ENCODE peak calls at places on chromosomes 2 and 18, in four cellular contexts. T, Y, I and X are unnamed samples. For H3K4me1, the result is how much of the 10 kb centered on the place peaks cover.

GRCh38 chr2:98436734-98437133 is 7.9 kb upstream of the INPP4A start:
- DNase-seq in T (no peak), Y (no peak), I (no peak), X (no peak)

GRCh38 chr2:8281234-8281633 is 400.6 kb upstream of the ID2 start:
- DNase-seq in T (no peak), Y (no peak), I (no peak), X (no peak)

GRCh38 chr18:23920054-23920453 is 94.5 kb upstream of the TTC39C start:
- DNase-seq in T (no peak), Y (no peak), I (no peak), X (no peak)

GRCh38 chr2:8694737-8695136 is 12.9 kb downstream of the ID2 start:
- DNase-seq in T (no peak), Y (no peak), I (no peak), X (no peak)

GRCh38 chr18:70448588-70448987 is 159.7 kb downstream of the SOCS6 start:
- DNase-seq in T (no peak), Y (no peak), I (no peak), X (no peak)

GRCh38 chr18:75211721-75212625 is 1.4 kb downstream of the TSHZ1 start:
- DNase-seq in T (peak), Y (peak), I (peak), X (peak)

GRCh38 chr2:163191372-163191771 is 352.8 kb upstream of the KCNH7 start:
- DNase-seq in T (no peak), Y (no peak), I (no peak), X (no peak)

GRCh38 chr2:206647985-206648384 is 5.7 kb downstream of the FAM237A start:
- DNase-seq in T (no peak), Y (no peak), I (no peak), X (no peak)

GRCh38 chr2:64263315-64263714 is 119.1 kb upstream of the PELI1 start:
- DNase-seq in T (no peak), Y (no peak), I (no peak), X (no peak)

GRCh38 chr2:231110551-231110950 is 14.3 kb downstream of the HTR2B start:
- DNase-seq in T (no peak), Y (no peak), I (no peak), X (no peak)

GRCh38 chr18:55353806-55354205 is 234.2 kb downstream of the TCF4 start:
- DNase-seq in T (no peak), Y (no peak), I (no peak), X (no peak)

GRCh38 chr2:70011335-70011734 is 49.9 kb upstream of the ASPRV1 start:
- DNase-seq in T (no peak), Y (no peak), I (no peak), X (no peak)

GRCh38 chr2:126378176-126378575 is 277.8 kb upstream of the GYPC start:
- DNase-seq in T (no peak), Y (no peak), I (no peak), X (no peak)

GRCh38 chr2:237404413-237404812 is 9.6 kb downstream of the COL6A3 start:
- DNase-seq in T (no peak), Y (no peak), I (no peak), X (no peak)

GRCh38 chr18:79863946-79864725 is 66.4 kb downstream of the KCNG2 start:
- DNase-seq in T (no peak), Y (no peak), I (no peak), X (no peak)

GRCh38 chr2:219570194-219570923 is 980 bp downstream of the OBSL1 start:
- DNase-seq in T (peak), Y (no peak), I (peak), X (no peak)

GRCh38 chr2:229296016-229296415 is 24.9 kb upstream of the PID1 start:
- DNase-seq in T (no peak), Y (no peak), I (no peak), X (no peak)

GRCh38 chr2:239673641-239674040 is 272.8 kb upstream of the HDAC4 start:
- DNase-seq in T (no peak), Y (no peak), I (no peak), X (no peak)

DNA sequence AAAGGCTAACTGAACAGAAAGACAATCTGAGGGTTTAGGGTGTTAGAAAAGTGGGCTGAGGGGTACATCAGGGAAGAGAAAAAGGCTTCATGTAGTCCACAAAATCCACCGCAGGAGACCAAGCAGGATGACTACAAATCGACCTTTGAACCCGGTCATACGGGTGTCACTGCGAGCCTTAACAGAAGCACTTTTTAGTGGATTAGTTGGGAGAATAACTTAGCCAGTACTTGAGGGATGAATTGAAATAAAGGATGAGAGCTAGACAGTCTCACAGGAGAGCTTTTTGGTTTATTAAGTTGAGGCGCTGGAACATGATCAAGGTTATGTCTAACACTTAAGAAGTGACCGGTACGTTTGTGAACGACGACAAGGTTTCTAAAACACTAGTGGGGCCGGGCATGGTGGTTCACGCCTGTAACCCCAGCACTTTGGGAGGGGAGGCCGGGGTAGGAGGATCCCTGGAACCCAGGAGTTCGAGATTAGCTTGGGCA is 217.7 kb downstream of the MCFD2 start:
- DNase-seq in T (no peak), Y (no peak), I (no peak), X (no peak)
- TF ChIP-seq POLR2A in T (no peak), Y (no peak), I (no peak), X (no peak)

DNA sequence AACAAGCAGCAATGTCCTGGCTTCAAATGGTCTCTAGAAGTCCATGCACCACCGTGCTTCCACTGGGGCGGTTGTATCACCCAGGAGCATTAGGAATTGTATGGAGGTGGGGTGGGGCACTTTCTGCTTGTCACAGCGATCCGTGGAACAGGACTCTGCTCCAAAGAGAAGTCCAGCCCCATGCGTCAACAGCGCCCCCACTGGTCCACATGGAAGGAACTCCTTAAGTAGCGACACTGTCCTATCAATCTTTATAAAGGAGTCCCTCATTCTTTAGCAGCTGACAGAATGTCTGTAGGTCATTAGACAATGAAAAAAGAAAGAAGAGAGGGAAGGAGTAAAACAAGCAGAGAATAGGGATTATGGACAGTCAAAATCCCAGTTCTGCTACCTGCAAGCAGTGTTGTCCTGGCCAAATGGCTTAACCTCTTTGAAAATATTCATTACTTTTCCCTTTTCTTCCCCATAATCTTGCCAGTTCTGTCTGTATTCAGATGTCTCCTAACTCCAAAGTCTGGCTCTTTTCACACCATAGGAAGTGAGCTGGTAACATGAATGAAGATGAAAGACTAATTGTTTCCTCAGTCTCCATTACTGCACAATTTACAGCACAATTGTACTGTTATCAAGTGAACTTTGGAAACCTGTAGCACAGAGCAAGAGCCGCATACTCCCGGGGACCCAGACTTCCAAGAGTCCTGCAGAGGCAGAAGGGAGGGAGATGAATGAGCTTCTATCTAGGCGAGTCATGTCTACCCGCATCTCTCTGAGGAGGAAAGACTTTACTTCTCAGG is 9.9 kb downstream of the NFE2L2 start:
- DNase-seq in T (peak), Y (no peak), I (no peak), X (peak)
- H3K4me1 ChIP-seq in T (half or more), Y (under half), I (under half), X (half or more)

GRCh38 chr2:11492720-11493119 is 26.8 kb upstream of the E2F6 start:
- DNase-seq in T (no peak), Y (no peak), I (no peak), X (no peak)
- H3K4me3 ChIP-seq in T (no peak), Y (no peak), I (no peak), X (no peak)

DNA sequence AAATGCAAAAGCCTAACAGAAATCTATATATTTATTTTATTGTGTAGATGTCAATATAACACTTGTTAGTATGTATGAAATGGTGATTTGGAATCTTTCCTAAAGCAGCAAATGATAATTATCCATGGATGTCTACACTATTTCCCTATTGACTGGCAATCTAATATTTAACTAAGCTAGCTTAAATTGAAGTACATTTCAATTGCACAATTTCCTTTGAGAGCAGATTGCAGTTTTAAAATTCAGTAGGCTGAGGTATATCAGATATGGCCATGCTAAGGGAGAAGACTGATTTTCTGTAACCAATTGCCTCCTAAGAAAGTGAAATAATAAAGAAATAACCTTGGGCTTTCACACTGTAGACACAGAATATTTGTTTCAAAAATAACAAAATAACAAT is 90.1 kb upstream of the KCNJ3 start:
- DNase-seq in T (no peak), Y (no peak), I (no peak), X (no peak)
- TF ChIP-seq POLR2A in T (no peak), Y (no peak), I (no peak), X (no peak)

DNA sequence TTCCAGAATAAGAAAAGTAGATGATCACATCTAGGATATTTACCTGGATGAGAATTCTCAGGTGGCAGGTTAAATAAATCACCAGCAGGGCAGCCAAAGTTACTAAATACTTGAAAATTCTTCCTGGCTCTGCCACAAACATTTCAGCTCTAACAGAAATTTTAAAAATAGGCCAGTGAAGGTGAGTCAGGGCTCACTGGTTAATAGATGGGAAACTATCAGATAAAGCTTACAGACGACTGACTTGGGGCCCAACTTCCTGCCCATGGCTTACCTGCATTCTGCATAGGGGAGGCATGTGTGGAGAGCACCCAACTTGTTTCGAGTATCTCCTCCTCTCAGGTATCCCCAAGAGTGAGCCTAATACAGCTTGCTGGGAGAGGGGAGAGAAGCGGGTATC is 57.8 kb downstream of the SPRED2 start:
- DNase-seq in T (no peak), Y (no peak), I (no peak), X (no peak)
- H3K4me1 ChIP-seq in T (under half), Y (under half), I (under half), X (under half)

GRCh38 chr2:10499275-10499907 is 51.3 kb upstream of the ODC1 start:
- DNase-seq in T (no peak), Y (no peak), I (no peak), X (no peak)

GRCh38 chr2:10498525-10499274 is 50.6 kb upstream of the ODC1 start:
- DNase-seq in T (no peak), Y (no peak), I (no peak), X (no peak)

GRCh38 chr2:10495988-10496313 is 47.8 kb upstream of the ODC1 start:
- DNase-seq in T (no peak), Y (no peak), I (no peak), X (no peak)

GRCh38 chr2:10499911-10500521 is 51.9 kb upstream of the ODC1 start:
- DNase-seq in T (no peak), Y (no peak), I (no peak), X (no peak)

DNA sequence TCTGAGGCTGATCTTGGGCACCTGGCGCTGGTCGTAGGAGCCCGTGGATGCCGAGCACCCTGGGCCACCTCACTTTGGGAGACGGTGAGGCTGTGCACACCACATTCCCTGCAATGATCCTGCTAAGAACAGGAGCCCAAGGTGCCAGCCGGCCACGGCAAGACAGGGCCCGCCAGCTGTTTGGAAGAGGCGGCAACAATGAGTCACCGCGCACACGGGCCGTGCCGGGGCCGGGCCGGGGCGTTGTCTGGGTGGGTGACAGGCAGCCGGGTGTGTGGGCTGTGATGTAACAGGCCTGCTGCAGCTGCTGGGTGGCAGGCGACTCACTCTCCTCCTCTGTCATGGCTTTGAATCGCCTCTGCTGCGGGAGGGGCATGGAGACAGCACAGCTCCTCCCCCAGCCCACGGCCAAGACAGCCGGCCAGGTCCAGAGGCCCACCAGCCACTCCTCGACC is 49.7 kb upstream of the ODC1 start:
- DNase-seq in T (peak), Y (no peak), I (peak), X (no peak)
- H3K4me3 ChIP-seq in T (no peak), Y (no peak), I (no peak), X (no peak)

DNA sequence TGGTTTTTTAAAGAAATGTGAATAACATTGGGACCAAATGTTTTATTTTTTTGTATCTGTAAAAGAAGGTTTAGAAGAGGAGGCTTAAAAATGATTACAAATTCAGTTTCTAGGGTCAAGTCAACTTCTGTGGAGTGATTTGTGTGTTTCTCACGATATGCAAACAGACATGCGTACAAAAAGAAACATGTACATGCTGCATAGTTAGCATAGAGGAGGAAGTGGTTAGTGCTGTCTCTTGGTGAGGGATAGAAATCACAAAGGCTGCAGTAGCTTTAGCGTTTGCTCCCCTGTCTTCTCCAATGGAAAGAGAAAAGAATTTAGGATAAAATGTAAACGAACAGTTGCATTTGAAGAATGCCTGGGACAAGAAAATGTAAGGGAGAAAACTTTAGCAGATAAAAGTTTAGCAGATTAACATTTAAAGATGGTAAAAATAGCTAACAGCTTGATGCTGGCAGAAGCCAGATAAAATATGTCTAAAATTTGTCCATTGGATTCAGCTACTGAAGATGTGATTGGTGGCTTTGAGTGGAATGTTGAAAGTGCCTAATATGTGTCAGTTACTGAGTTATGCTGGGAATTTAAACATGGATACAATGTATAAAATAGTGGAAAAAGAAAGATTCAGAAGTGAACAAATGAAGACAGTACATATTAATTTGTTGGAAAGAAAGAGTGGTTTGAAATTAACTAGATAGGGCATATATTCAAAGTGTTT is 44.9 kb downstream of the MALT1 start:
- DNase-seq in T (no peak), Y (no peak), I (no peak), X (no peak)
- TF ChIP-seq POLR2A in T (no peak), Y (no peak), I (no peak), X (no peak)